ENCODE peak calls at places on chromosomes 7 and 10, in nine cellular contexts. A is HCT116; X is WERI-Rb-1; C is CD4-positive, alpha-beta memory T cell; S is tibial artery; E is breast epithelium; Q is HFF-Myc; K is small intestine; D is left ventricle myocardium inferior. P is an unnamed sample.

GRCh38 chr7:155343661-155344121 is 46.0 kb downstream of the INSIG1 start:
- DNase-seq in A (no peak), X (no peak), C (no peak), S (no peak), E (no peak), Q (no peak), K (no peak), D (no peak), P (no peak)

GRCh38 chr7:153290066-153290465 is 530.5 kb downstream of the ACTR3B start:
- DNase-seq in A (no peak), X (no peak), C (no peak), S (no peak), E (no peak), Q (no peak), K (no peak), D (no peak), P (no peak)

GRCh38 chr7:30445770-30446169 is 32.8 kb downstream of the NOD1 start:
- DNase-seq in A (no peak), X (peak; percentile 19), C (peak; percentile 38), S (peak; percentile 83), E (no peak), Q (no peak), K (peak; percentile 44), D (peak; percentile 76), P (no peak)

GRCh38 chr10:89516149-89516832 is 19.1 kb downstream of the SLC16A12 start:
- DNase-seq in A (no peak), X (no peak), C (no peak), S (peak; percentile 70), E (no peak), Q (peak; percentile 58), K (no peak), D (peak; percentile 74), P (peak; percentile 75)

GRCh38 chr7:37421820-37422219 is 26.8 kb downstream of the ELMO1 start:
- DNase-seq in A (no peak), X (no peak), C (no peak), S (no peak), E (no peak), Q (no peak), K (no peak), D (no peak), P (no peak)

GRCh38 chr7:151408839-151409554 is 841 bp downstream of the WDR86 start:
- DNase-seq in A (no peak), X (no peak), C (peak; percentile 85), S (no peak), E (no peak), Q (no peak), K (peak; percentile 51), D (no peak), P (no peak)

GRCh38 chr7:85750454-85750949 is 563.6 kb upstream of the SEMA3D start:
- DNase-seq in A (peak; percentile 32), X (peak; percentile 56), C (no peak), S (no peak), E (no peak), Q (peak; percentile 39), K (peak; percentile 7), D (no peak), P (no peak)

GRCh38 chr7:17663056-17663675 is 277.1 kb downstream of the SNX13 start:
- DNase-seq in A (no peak), X (no peak), C (no peak), S (no peak), E (no peak), Q (no peak), K (no peak), D (no peak), P (peak; percentile 74)

GRCh38 chr7:121366852-121367431 is 29.2 kb downstream of the FAM3C start:
- DNase-seq in A (no peak), X (no peak), C (peak; percentile 56), S (no peak), E (no peak), Q (no peak), K (peak; percentile 47), D (no peak), P (no peak)

GRCh38 chr7:105578496-105578895 is 2.8 kb downstream of the EFCAB10 start:
- DNase-seq in A (no peak), X (no peak), C (no peak), S (no peak), E (no peak), Q (no peak), K (no peak), D (no peak), P (no peak)

GRCh38 chr10:24961582-24961981 is 9.2 kb upstream of the PRTFDC1 start:
- DNase-seq in A (no peak), X (no peak), C (no peak), S (no peak), E (no peak), Q (no peak), K (no peak), D (no peak), P (no peak)

GRCh38 chr7:110669410-110669809 is 421.5 kb upstream of the LRRN3 start:
- DNase-seq in A (no peak), X (no peak), C (no peak), S (no peak), E (no peak), Q (no peak), K (no peak), D (no peak), P (no peak)

DNA sequence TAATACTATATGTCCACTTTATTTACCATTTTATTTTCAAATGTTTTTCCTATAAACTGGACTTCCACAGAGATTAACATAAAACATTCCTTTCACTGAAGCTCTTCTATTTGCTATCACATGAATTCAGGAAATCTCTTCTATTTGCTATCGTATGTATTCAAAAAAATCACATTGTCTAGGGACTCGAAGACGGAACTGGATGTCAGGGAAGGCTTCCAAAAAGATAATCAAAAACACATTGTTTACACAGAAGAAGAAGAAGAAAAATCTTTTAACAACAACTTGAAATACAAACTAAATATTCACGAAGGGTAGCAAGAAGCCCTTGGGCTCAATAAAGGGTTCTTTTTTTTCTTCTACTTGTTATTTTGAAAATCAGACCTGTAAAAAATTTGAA is 426.1 kb upstream of the LRRN3 start:
- DNase-seq in A (no peak), X (no peak), C (no peak), S (no peak), E (no peak), Q (peak; percentile 2), K (no peak), D (no peak), P (no peak)
- H3K4me3 ChIP-seq in A (no peak overlapping the region), X (no peak overlapping the region), C (no peak overlapping the region), S (no peak overlapping the region), E (no peak overlapping the region), Q (no peak overlapping the region), K (no peak overlapping the region), D (no peak overlapping the region), P (no peak overlapping the region)

GRCh38 chr7:158948376-158948775 is 92.0 kb downstream of the DYNC2I1 start:
- DNase-seq in A (no peak), X (no peak), C (no peak), S (no peak), E (no peak), Q (no peak), K (no peak), D (no peak), P (no peak)

GRCh38 chr7:158949359-158949758 is 93.0 kb downstream of the DYNC2I1 start:
- DNase-seq in A (no peak), X (no peak), C (no peak), S (no peak), E (no peak), Q (no peak), K (no peak), D (no peak), P (no peak)

GRCh38 chr7:158951725-158952124 is 95.4 kb downstream of the DYNC2I1 start:
- DNase-seq in A (no peak), X (no peak), C (no peak), S (no peak), E (no peak), Q (no peak), K (no peak), D (no peak), P (no peak)

GRCh38 chr7:158952776-158953175 is 96.4 kb downstream of the DYNC2I1 start:
- DNase-seq in A (no peak), X (no peak), C (no peak), S (no peak), E (no peak), Q (no peak), K (no peak), D (no peak), P (no peak)

DNA sequence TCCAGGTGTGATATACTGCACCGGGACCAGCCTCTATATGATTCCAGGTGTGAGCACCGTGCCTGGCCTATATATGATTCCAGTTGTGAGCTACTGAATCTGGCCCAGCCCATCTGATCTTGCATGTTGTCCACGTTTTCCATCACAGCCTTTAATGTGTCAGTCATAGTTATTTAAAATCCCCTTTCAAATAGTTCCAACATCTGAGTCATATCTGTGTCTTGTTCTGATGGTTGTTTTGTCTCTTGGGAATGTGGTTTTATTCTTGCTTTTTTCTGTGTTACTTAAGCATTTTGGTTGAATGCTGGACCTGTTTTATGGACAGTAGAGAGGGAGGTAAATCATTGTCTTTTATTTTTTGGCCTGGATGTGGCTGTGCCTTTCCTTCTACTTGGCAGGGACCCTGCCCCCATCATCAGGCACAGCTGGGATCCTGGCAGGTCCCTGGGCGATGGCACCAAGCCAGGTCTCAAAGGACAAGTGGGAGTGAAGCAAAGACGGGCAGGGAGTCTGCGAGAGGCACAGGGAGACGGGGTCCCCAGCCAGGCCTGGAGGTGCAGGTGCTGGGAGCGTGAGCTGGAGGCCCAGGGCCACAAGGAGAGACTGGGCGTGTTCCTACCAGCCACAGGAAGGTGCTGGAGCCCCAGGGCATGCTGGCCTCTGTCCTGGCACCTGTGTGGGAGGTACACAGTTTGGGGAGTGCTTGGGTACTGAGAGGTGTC is 94.7 kb downstream of the DYNC2I1 start:
- DNase-seq in A (no peak), X (no peak), C (no peak), S (no peak), E (no peak), Q (no peak), K (no peak), D (no peak), P (no peak)
- H3K4me3 ChIP-seq in A (no peak overlapping the region), X (no peak overlapping the region), C (no peak overlapping the region), S (no peak overlapping the region), E (no peak overlapping the region), Q (no peak overlapping the region), K (no peak overlapping the region), D (no peak overlapping the region), P (no peak overlapping the region)

GRCh38 chr7:70693690-70694356 is 438.1 kb upstream of the GALNT17 start:
- DNase-seq in A (no peak), X (peak; percentile 81), C (peak; percentile 70), S (peak; percentile 88), E (peak; percentile 70), Q (no peak), K (peak; percentile 85), D (peak; percentile 83), P (peak; percentile 73)
- H3K4me3 ChIP-seq in A (no peak overlapping the region), X (peak overlapping the region; percentile 61), C (no peak overlapping the region), S (peak overlapping the region; percentile 93), E (peak overlapping the region; percentile 84), Q (peak overlapping the region; percentile 79), K (peak overlapping the region; percentile 87), D (peak overlapping the region; percentile 85), P (peak overlapping the region; percentile 79)

DNA sequence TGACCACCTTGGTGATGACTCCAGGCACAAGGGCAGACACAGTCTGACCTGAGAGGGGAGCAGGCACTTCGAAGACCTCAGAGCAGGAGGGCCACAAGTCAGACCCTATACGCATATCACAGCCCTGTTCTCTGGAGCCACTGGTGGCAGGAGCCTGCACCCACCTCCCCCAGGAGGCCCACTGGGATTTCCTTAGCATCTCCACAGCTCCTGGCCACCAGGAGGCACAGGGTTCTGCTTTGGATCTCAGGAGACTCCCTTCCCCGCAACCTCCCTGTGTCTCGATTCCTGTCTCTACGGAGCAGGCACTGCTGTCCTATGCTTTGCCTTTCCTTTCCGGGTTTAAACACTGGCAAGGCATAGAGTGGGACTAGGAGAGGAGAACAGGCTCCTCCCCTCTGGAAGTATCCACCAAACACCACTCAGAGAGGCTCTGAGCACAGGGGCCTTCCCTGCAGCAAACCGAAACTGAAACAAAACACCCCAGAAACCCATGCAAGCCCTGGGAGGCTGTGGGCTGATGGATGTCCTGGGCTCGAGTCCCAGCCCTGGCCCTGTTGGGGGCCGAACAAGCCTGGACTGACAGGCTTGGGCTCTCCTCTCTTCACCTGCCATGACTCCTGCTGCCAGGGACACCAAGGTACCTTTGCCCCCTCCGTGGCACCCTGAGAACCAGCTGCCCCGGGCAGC is 166.3 kb downstream of the NEURL1 start:
- DNase-seq in A (no peak), X (no peak), C (peak; percentile 53), S (peak; percentile 90), E (no peak), Q (peak; percentile 59), K (peak; percentile 97), D (peak; percentile 59), P (peak; percentile 68)
- H3K4me3 ChIP-seq in A (no peak overlapping the region), X (no peak overlapping the region), C (peak overlapping the region; percentile 74), S (peak overlapping the region; percentile 84), E (peak overlapping the region; percentile 89), Q (peak overlapping the region; percentile 91), K (peak overlapping the region; percentile 82), D (peak overlapping the region; percentile 78), P (peak overlapping the region; percentile 65)